ENCODE peak calls at places on chromosomes 4 and X, in five cellular contexts. X is HCT116; E is IMR-90; C is RWPE2; Q is CD8-positive, alpha-beta T cell. M is an unnamed sample. For H3K4me1, the result is how much of the 10 kb centered on the place peaks cover.

GRCh38 chrX:107773206-107773605 is 2.4 kb downstream of the TSC22D3 start:
- DNase-seq in X (no peak), E (no peak), C (no peak), Q (no peak), M (no peak)

GRCh38 chrX:55709735-55710134 is 7.8 kb upstream of the RRAGB start:
- DNase-seq in X (no peak), E (no peak), C (no peak), Q (no peak), M (no peak)

GRCh38 chr4:135408109-135408508 is 1206.5 kb upstream of the PABPC4L start:
- DNase-seq in X (no peak), E (no peak), C (no peak), Q (no peak), M (no peak)

GRCh38 chr4:561456-561855 is 14.6 kb downstream of the TMEM271 start:
- DNase-seq in X (no peak), E (no peak), C (no peak), Q (no peak), M (no peak)

GRCh38 chr4:1717129-1718094 is 3.7 kb downstream of the TMEM129 start:
- DNase-seq in X (no peak), E (no peak), C (peak), Q (no peak), M (peak)

GRCh38 chr4:41856797-41857196 is 78.4 kb upstream of the TMEM33 start:
- DNase-seq in X (no peak), E (no peak), C (no peak), Q (no peak), M (no peak)

GRCh38 chr4:8730681-8731080 is 138.1 kb downstream of the CPZ start:
- DNase-seq in X (no peak), E (no peak), C (no peak), Q (no peak), M (peak)

GRCh38 chr4:74037076-74037475 is 1.4 kb downstream of the CXCL3 start:
- DNase-seq in X (no peak), E (no peak), C (no peak), Q (no peak), M (no peak)

GRCh38 chr4:177441061-177441802 is 1.0 kb downstream of the AGA start:
- DNase-seq in X (no peak), E (peak), C (no peak), Q (peak), M (no peak)

GRCh38 chr4:64361399-64361740 is 47.9 kb downstream of the TECRL start:
- DNase-seq in X (no peak), E (no peak), C (no peak), Q (no peak), M (no peak)

GRCh38 chr4:10457255-10457801 is at the start of gene ZNF518B:
- DNase-seq in X (peak), E (peak), C (no peak), Q (peak), M (peak)

GRCh38 chr4:15774020-15774420 is 4.1 kb upstream of the CD38 start:
- DNase-seq in X (no peak), E (no peak), C (no peak), Q (no peak), M (no peak)

GRCh38 chr4:3784469-3785291 is 18.5 kb downstream of the ADRA2C start:
- DNase-seq in X (no peak), E (no peak), C (no peak), Q (no peak), M (no peak)

GRCh38 chr4:180028682-180029081 is 2214.5 kb upstream of the TENM3 start:
- DNase-seq in X (peak), E (peak), C (peak), Q (no peak), M (no peak)

GRCh38 chr4:142347241-142347640 is 498.9 kb downstream of the INPP4B start:
- DNase-seq in X (no peak), E (peak), C (no peak), Q (no peak), M (no peak)

GRCh38 chr4:139921551-139922184 is 232.3 kb downstream of the MAML3 start:
- DNase-seq in X (no peak), E (no peak), C (no peak), Q (no peak), M (peak)

GRCh38 chrX:130682990-130683389 is 220.0 kb downstream of the ENOX2 start:
- DNase-seq in X (no peak), E (peak), C (no peak), Q (no peak), M (no peak)

GRCh38 chr4:8911311-8912088 is 39.9 kb upstream of the HMX1 start:
- DNase-seq in X (no peak), E (no peak), C (peak), Q (peak), M (peak)

GRCh38 chr4:118076958-118077766 is 42.9 kb downstream of the NDST3 start:
- DNase-seq in X (peak), E (peak), C (no peak), Q (no peak), M (no peak)

GRCh38 chr4:143348233-143349077 is 11.8 kb downstream of the GAB1 start:
- DNase-seq in X (no peak), E (no peak), C (no peak), Q (no peak), M (no peak)

GRCh38 chrX:68878977-68879376 is 50.2 kb downstream of the EFNB1 start:
- DNase-seq in X (no peak), E (no peak), C (peak), Q (no peak), M (no peak)

GRCh38 chr4:79585834-79586233 is 177.8 kb upstream of the GK2 start:
- DNase-seq in X (no peak), E (no peak), C (no peak), Q (no peak), M (no peak)

GRCh38 chrX:47595701-47596655 is 13.7 kb downstream of the TIMP1 start:
- DNase-seq in X (no peak), E (peak), C (no peak), Q (no peak), M (no peak)

GRCh38 chrX:119885554-119886428 is 9.9 kb upstream of the AKAP14 start:
- DNase-seq in X (no peak), E (peak), C (no peak), Q (no peak), M (no peak)

GRCh38 chr4:125010776-125011503 is 298.4 kb upstream of the ANKRD50 start:
- DNase-seq in X (no peak), E (peak), C (no peak), Q (no peak), M (no peak)

GRCh38 chrX:130118941-130119640 is 8.8 kb upstream of the ELF4 start:
- DNase-seq in X (no peak), E (peak), C (no peak), Q (no peak), M (no peak)

GRCh38 chr4:169175035-169175434 is 95.7 kb downstream of the SH3RF1 start:
- DNase-seq in X (no peak), E (no peak), C (no peak), Q (no peak), M (no peak)

GRCh38 chr4:160217352-160217751 is 1114.5 kb downstream of the RAPGEF2 start:
- DNase-seq in X (no peak), E (no peak), C (no peak), Q (no peak), M (no peak)

GRCh38 chr4:185576918-185577591 is 41.7 kb upstream of the PDLIM3 start:
- DNase-seq in X (no peak), E (peak), C (no peak), Q (no peak), M (no peak)

GRCh38 chr4:30632751-30633150 is 87.4 kb upstream of the PCDH7 start:
- DNase-seq in X (no peak), E (no peak), C (no peak), Q (no peak), M (no peak)

GRCh38 chr4:22170353-22170752 is 221.8 kb upstream of the KCNIP4 start:
- DNase-seq in X (no peak), E (peak), C (no peak), Q (no peak), M (no peak)

GRCh38 chr4:2141762-2142520 is 82.8 kb downstream of the NAT8L start:
- DNase-seq in X (no peak), E (no peak), C (no peak), Q (no peak), M (no peak)

GRCh38 chrX:77785400-77785745 is 643 bp downstream of the ATRX start:
- DNase-seq in X (no peak), E (peak), C (no peak), Q (no peak), M (no peak)

GRCh38 chr4:65943076-65943475 is 272.8 kb upstream of the EPHA5 start:
- DNase-seq in X (no peak), E (no peak), C (no peak), Q (no peak), M (no peak)

GRCh38 chr4:94757192-94758140 is at the start of gene BMPR1B:
- DNase-seq in X (no peak), E (peak), C (no peak), Q (no peak), M (no peak)

GRCh38 chr4:148740701-148741100 is 298.5 kb upstream of the NR3C2 start:
- DNase-seq in X (no peak), E (no peak), C (no peak), Q (no peak), M (no peak)

GRCh38 chr4:48914311-48914710 is 7.7 kb upstream of the OCIAD2 start:
- DNase-seq in X (no peak), E (no peak), C (no peak), Q (no peak), M (no peak)

GRCh38 chr4:141789716-141790115 is 153.3 kb downstream of the IL15 start:
- DNase-seq in X (no peak), E (no peak), C (no peak), Q (no peak), M (no peak)

GRCh38 chrX:74536142-74537010 is 78.0 kb downstream of the RLIM start:
- DNase-seq in X (no peak), E (peak), C (peak), Q (peak), M (peak)

GRCh38 chrX:74534569-74535038 is 79.8 kb downstream of the RLIM start:
- DNase-seq in X (no peak), E (peak), C (no peak), Q (no peak), M (no peak)

GRCh38 chrX:74535633-74536141 is 78.7 kb downstream of the RLIM start:
- DNase-seq in X (no peak), E (peak), C (peak), Q (peak), M (peak)

GRCh38 chrX:74537011-74537390 is 77.4 kb downstream of the RLIM start:
- DNase-seq in X (no peak), E (peak), C (no peak), Q (no peak), M (no peak)

GRCh38 chrX:74535211-74535621 is 79.2 kb downstream of the RLIM start:
- DNase-seq in X (peak), E (peak), C (no peak), Q (no peak), M (no peak)
- TF ChIP-seq CTCF in X (peak), E (peak), C (no peak), Q (no peak), M (no peak)

GRCh38 chr4:37754410-37755185 is 68.4 kb upstream of the RELL1 start:
- DNase-seq in X (no peak), E (no peak), C (no peak), Q (no peak), M (no peak)
- H3K27ac ChIP-seq in X (no peak), E (no peak), C (no peak), Q (no peak), M (peak)

GRCh38 chr4:6909970-6910339 is 329 bp downstream of the TBC1D14 start:
- DNase-seq in X (no peak), E (no peak), C (no peak), Q (no peak), M (peak)

GRCh38 chr4:6910340-6910959 is 824 bp downstream of the TBC1D14 start:
- DNase-seq in X (no peak), E (no peak), C (no peak), Q (no peak), M (no peak)

GRCh38 chr4:6909113-6909969 is at the start of gene TBC1D14:
- DNase-seq in X (peak), E (peak), C (peak), Q (peak), M (peak)

GRCh38 chr4:6907658-6908191 is 1.9 kb upstream of the TBC1D14 start:
- DNase-seq in X (peak), E (no peak), C (no peak), Q (no peak), M (peak)

DNA sequence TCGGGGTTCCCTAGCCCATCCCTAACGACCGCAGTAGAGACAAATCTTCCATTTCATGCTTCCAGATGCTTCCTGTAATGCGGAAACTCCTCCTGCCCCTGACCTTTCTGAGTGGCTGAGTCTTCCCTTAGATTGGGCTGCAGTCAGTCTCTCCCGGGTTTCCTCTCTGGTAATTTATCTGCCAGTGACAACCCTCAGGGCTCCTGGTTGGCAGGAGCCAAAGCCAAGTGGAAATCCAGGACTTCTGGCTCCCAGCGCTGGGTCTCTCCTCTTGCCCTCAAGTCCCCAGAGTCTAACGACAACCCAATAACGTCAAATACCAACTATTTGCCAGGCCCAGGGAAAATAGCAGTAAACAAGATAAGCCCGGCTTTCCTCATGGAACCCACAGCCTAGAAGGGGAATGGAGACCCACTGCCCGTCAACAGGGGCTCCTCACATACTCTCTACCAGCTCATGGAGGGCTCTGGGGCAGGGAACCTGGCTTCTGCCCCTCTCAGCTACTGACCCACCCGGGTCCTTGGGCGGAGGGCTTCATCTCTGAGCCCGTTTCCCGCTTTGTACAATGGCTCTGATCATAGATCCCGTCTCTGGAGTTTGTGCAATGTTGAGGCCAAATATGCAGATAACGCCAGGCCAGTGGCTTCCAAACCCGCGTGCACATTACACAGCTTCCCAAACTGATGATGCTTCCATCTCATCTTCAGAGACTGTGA is 1.1 kb upstream of the TBC1D14 start:
- DNase-seq in X (no peak), E (peak), C (no peak), Q (no peak), M (no peak)
- H3K4me1 ChIP-seq in X (under half), E (under half), C (under half), Q (under half), M (under half)

DNA sequence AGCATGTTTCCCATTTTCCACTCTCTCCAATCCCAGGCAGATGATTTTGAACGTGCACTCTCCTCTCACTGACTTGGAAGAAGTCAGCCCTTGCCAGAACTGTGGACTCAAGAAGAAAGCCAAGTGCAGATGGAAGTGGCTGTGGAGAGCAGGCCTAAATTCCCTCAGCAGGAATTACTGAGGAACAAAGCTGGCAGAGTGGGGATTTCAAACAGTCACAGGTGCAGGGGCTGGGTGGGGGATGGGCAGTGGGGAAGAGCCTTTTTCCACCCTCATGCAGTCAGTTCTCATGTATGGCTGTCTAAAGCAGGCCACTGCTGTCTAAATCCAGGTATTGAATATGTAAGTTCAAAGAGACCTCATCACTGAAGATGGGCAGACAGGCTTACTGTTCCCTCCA is 83.5 kb upstream of the PLAC1 start:
- DNase-seq in X (no peak), E (no peak), C (no peak), Q (no peak), M (no peak)
- TF ChIP-seq CTCF in X (no peak), E (no peak), C (no peak), Q (no peak), M (no peak)